ENCODE peak calls at places on chromosomes 3 and 15, in nine cellular contexts. B, I, O, Q, M, A, J, F and E are unnamed samples.

GRCh38 chr3:77053769-77054168 is 13.9 kb downstream of the ROBO2 start:
- DNase-seq in B (no peak), I (no peak), O (no peak), Q (no peak), M (no peak), A (no peak), J (no peak), F (no peak), E (no peak)

GRCh38 chr3:195999896-196000295 is 82.0 kb downstream of the TFRC start:
- DNase-seq in B (no peak), I (no peak), O (no peak), Q (no peak), M (no peak), A (no peak), J (no peak), F (no peak), E (no peak)

GRCh38 chr3:131960324-131960723 is 74.5 kb downstream of the CPNE4 start:
- DNase-seq in B (no peak), I (peak; percentile 7), O (no peak), Q (no peak), M (no peak), A (no peak), J (no peak), F (no peak), E (no peak)

GRCh38 chr15:62495670-62496328 is 330.7 kb upstream of the C2CD4B start:
- DNase-seq in B (no peak), I (peak; percentile 81), O (peak; percentile 36), Q (peak; percentile 66), M (peak; percentile 81), A (no peak), J (no peak), F (peak; percentile 33), E (no peak)

GRCh38 chr3:63976166-63976861 is 47.0 kb downstream of the PSMD6 start:
- DNase-seq in B (no peak), I (peak; percentile 92), O (no peak), Q (no peak), M (peak; percentile 36), A (no peak), J (no peak), F (no peak), E (no peak)

GRCh38 chr3:46662771-46663551 is 30.5 kb downstream of the ALS2CL start:
- DNase-seq in B (peak; percentile 23), I (peak; percentile 15), O (no peak), Q (no peak), M (peak; percentile 24), A (no peak), J (no peak), F (peak; percentile 28), E (peak; percentile 52)

GRCh38 chr3:57544181-57545125 is at the start of gene DNAH12:
- DNase-seq in B (peak; percentile 83), I (no peak), O (no peak), Q (no peak), M (no peak), A (no peak), J (no peak), F (peak; percentile 26), E (peak; percentile 72)

GRCh38 chr3:124373524-124373923 is 356.7 kb upstream of the UMPS start:
- DNase-seq in B (no peak), I (no peak), O (no peak), Q (no peak), M (no peak), A (no peak), J (no peak), F (no peak), E (no peak)

GRCh38 chr3:46970391-46971091 is 6.0 kb downstream of the CCDC12 start:
- DNase-seq in B (no peak), I (no peak), O (peak; percentile 57), Q (peak; percentile 71), M (no peak), A (peak; percentile 41), J (no peak), F (peak; percentile 40), E (peak; percentile 67)

GRCh38 chr3:29079358-29079757 is 201.5 kb upstream of the RBMS3 start:
- DNase-seq in B (no peak), I (no peak), O (no peak), Q (no peak), M (no peak), A (no peak), J (no peak), F (no peak), E (no peak)

GRCh38 chr3:47430606-47431005 is 45.1 kb downstream of the SCAP start:
- DNase-seq in B (peak; percentile 70), I (no peak), O (no peak), Q (no peak), M (no peak), A (no peak), J (no peak), F (no peak), E (no peak)

GRCh38 chr3:85781806-85782205 is 823.0 kb downstream of the CADM2 start:
- DNase-seq in B (no peak), I (no peak), O (no peak), Q (no peak), M (no peak), A (no peak), J (no peak), F (no peak), E (no peak)

GRCh38 chr3:21464745-21465144 is 286.3 kb downstream of the ZNF385D start:
- DNase-seq in B (no peak), I (no peak), O (no peak), Q (no peak), M (peak; percentile 34), A (no peak), J (no peak), F (no peak), E (peak; percentile 34)

GRCh38 chr3:15326037-15326436 is 6.3 kb downstream of the SH3BP5 start:
- DNase-seq in B (no peak), I (no peak), O (no peak), Q (no peak), M (no peak), A (no peak), J (no peak), F (no peak), E (no peak)

GRCh38 chr3:148631124-148631903 is 66.4 kb upstream of the AGTR1 start:
- DNase-seq in B (peak; percentile 38), I (no peak), O (no peak), Q (no peak), M (no peak), A (peak; percentile 36), J (no peak), F (no peak), E (no peak)

GRCh38 chr3:197354195-197355059 is 56.0 kb upstream of the DLG1 start:
- DNase-seq in B (no peak), I (no peak), O (peak; percentile 61), Q (peak; percentile 78), M (peak; percentile 32), A (no peak), J (no peak), F (peak; percentile 34), E (peak; percentile 61)

GRCh38 chr3:135655328-135655727 is 310.2 kb upstream of the PPP2R3A start:
- DNase-seq in B (no peak), I (no peak), O (no peak), Q (no peak), M (no peak), A (no peak), J (no peak), F (no peak), E (no peak)

GRCh38 chr3:115861166-115861733 is 237.9 kb downstream of the GAP43 start:
- DNase-seq in B (no peak), I (no peak), O (no peak), Q (no peak), M (no peak), A (no peak), J (no peak), F (no peak), E (no peak)

GRCh38 chr15:73992594-73992898 is 451 bp upstream of the STOML1 start:
- DNase-seq in B (no peak), I (no peak), O (no peak), Q (no peak), M (no peak), A (no peak), J (no peak), F (no peak), E (no peak)
- TF ChIP-seq CTCF in B (no peak), I (no peak), O (peak; percentile 12), Q (peak; percentile 3), M (no peak), A (no peak), J (no peak), F (no peak), E (no peak)

DNA sequence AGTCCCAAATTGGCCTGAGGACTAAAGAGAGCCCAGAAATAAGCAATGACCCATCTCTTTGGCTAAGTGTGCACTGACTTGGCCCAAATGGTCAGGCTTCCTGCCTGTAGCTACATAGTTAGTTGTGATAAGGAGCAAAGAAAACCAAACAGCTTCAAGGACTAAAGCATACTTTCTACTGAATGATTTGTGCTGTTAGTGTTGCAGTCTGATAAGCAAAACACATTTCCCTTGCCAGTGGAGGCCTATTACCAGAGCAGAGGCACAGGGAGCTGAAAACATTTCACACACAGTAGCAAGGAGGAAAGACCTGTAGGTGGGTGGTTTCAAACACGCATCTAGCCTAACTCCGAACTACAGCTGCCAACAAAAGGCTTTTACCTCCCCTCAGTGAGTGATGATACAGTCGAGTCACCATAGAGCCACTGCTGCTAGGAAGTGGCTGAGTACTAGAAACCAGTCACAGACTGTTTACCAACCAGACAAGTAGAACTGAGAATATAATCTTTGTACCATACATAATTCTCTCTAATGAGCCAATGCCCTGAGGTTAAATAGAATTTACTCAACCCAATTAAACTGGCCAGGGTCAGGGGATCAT is 222.3 kb upstream of the THBS1 start:
- DNase-seq in B (peak; percentile 47), I (peak; percentile 32), O (peak; percentile 31), Q (peak; percentile 49), M (peak; percentile 85), A (no peak), J (no peak), F (peak; percentile 45), E (peak; percentile 57)
- H3K27ac ChIP-seq in B (peak overlapping the region; percentile 6), I (peak overlapping the region; percentile 21), O (peak overlapping the region; percentile 62), Q (peak overlapping the region; percentile 78), M (peak overlapping the region; percentile 91), A (peak overlapping the region; percentile 35), J (no peak overlapping the region), F (peak overlapping the region; percentile 18), E (no peak overlapping the region)

GRCh38 chr3:66858656-66859381 is 139.3 kb upstream of the KBTBD8 start:
- DNase-seq in B (no peak), I (no peak), O (no peak), Q (no peak), M (no peak), A (no peak), J (no peak), F (no peak), E (peak; percentile 18)

GRCh38 chr3:66863205-66864135 is 134.6 kb upstream of the KBTBD8 start:
- DNase-seq in B (no peak), I (no peak), O (no peak), Q (no peak), M (no peak), A (no peak), J (no peak), F (no peak), E (no peak)

GRCh38 chr3:66856555-66856954 is 141.6 kb upstream of the KBTBD8 start:
- DNase-seq in B (no peak), I (no peak), O (no peak), Q (no peak), M (no peak), A (no peak), J (no peak), F (no peak), E (no peak)

GRCh38 chr3:66860771-66861170 is 137.3 kb upstream of the KBTBD8 start:
- DNase-seq in B (no peak), I (no peak), O (no peak), Q (no peak), M (no peak), A (no peak), J (no peak), F (no peak), E (no peak)
- TF ChIP-seq CTCF in B (no peak), I (no peak), O (no peak), Q (no peak), M (no peak), A (no peak), J (no peak), F (no peak), E (no peak)

GRCh38 chr3:171236586-171237120 is 210.1 kb upstream of the SLC2A2 start:
- DNase-seq in B (no peak), I (no peak), O (no peak), Q (no peak), M (no peak), A (no peak), J (no peak), F (no peak), E (no peak)
- H3K27ac ChIP-seq in B (no peak overlapping the region), I (no peak overlapping the region), O (peak overlapping the region; percentile 8), Q (no peak overlapping the region), M (no peak overlapping the region), A (no peak overlapping the region), J (no peak overlapping the region), F (no peak overlapping the region), E (no peak overlapping the region)